ENCODE peak calls at places on chromosomes 1 and 21, in four cellular contexts. D, P, O and V are unnamed samples.

GRCh38 chr1:228370941-228371740 is 35.5 kb downstream of the TRIM11 start:
- DNase-seq in D (no peak), P (no peak), O (no peak), V (no peak)

GRCh38 chr1:94382163-94382562 is 36.0 kb upstream of the ABCD3 start:
- DNase-seq in D (peak), P (no peak), O (peak), V (no peak)

GRCh38 chr1:24888971-24889670 is 41.0 kb downstream of the RUNX3 start:
- DNase-seq in D (no peak), P (no peak), O (no peak), V (no peak)

GRCh38 chr1:193335797-193336428 is 149.5 kb upstream of the B3GALT2 start:
- DNase-seq in D (no peak), P (no peak), O (no peak), V (no peak)

GRCh38 chr1:31208361-31208945 is 31.2 kb downstream of the NKAIN1 start:
- DNase-seq in D (no peak), P (no peak), O (no peak), V (no peak)

GRCh38 chr1:155514582-155515187 is 47.9 kb downstream of the ASH1L start:
- DNase-seq in D (no peak), P (no peak), O (no peak), V (no peak)

GRCh38 chr1:2255420-2256369 is 27.6 kb downstream of the SKI start:
- DNase-seq in D (no peak), P (no peak), O (no peak), V (no peak)

GRCh38 chr1:76928511-76928910 is 61.2 kb downstream of the ST6GALNAC5 start:
- DNase-seq in D (no peak), P (no peak), O (no peak), V (no peak)

GRCh38 chr1:91804546-91805023 is 81.4 kb downstream of the TGFBR3 start:
- DNase-seq in D (no peak), P (no peak), O (no peak), V (no peak)

GRCh38 chr1:58858344-58858673 is 74.5 kb upstream of the JUN start:
- DNase-seq in D (no peak), P (no peak), O (no peak), V (no peak)

DNA sequence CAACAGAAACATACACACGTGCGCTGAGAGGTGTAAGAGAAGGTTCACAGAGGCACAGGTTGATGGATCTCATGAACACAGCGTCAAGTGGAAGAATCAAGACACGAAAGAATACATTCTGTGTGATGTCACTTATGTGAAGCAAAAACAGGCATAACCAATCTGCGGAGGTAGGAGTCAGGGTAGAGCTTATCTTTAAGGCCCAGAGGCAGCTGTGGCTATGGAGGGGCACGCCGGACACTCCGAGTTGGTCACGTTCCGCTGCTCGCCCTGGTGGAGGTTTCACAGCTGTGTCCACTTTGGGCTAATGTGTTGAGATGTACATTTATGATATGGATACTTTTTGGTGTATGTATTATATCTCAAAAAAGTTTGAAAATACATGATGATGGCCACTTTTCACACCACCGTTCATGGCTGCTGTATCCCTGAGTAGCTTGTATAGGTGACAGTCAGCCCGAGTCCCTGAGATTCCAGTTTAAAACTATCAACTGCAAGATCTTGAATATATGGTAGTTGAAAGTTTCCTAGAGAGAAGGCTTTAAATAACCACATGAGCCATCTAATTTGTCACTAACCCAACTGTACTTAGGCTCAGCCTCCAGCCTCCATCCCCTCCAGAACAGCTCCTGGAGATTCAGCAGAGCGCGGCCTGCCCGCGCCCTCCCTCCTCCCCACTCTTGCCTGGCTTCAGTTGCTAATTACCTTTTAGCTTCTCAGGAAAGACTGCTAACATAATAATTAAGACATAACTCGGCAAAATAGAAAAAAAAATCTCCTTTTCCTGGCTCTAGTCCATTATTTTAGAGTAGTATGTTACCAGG is 6.7 kb upstream of the ADARB1 start:
- DNase-seq in D (no peak), P (no peak), O (no peak), V (no peak)
- TF ChIP-seq EP300 in D (no peak), P (no peak), O (no peak), V (no peak)

GRCh38 chr1:116521186-116521585 is 49.6 kb downstream of the CD58 start:
- DNase-seq in D (no peak), P (no peak), O (no peak), V (no peak)

GRCh38 chr1:116528329-116529083 is 42.3 kb downstream of the CD58 start:
- DNase-seq in D (no peak), P (no peak), O (no peak), V (no peak)

GRCh38 chr1:116529199-116529616 is 41.6 kb downstream of the CD58 start:
- DNase-seq in D (no peak), P (no peak), O (no peak), V (no peak)

GRCh38 chr1:116529681-116530080 is 41.1 kb downstream of the CD58 start:
- DNase-seq in D (no peak), P (no peak), O (no peak), V (no peak)

GRCh38 chr1:116525440-116525839 is 45.4 kb downstream of the CD58 start:
- DNase-seq in D (no peak), P (no peak), O (no peak), V (no peak)
- TF ChIP-seq POLR2A in D (no peak), P (no peak), O (no peak), V (no peak)

DNA sequence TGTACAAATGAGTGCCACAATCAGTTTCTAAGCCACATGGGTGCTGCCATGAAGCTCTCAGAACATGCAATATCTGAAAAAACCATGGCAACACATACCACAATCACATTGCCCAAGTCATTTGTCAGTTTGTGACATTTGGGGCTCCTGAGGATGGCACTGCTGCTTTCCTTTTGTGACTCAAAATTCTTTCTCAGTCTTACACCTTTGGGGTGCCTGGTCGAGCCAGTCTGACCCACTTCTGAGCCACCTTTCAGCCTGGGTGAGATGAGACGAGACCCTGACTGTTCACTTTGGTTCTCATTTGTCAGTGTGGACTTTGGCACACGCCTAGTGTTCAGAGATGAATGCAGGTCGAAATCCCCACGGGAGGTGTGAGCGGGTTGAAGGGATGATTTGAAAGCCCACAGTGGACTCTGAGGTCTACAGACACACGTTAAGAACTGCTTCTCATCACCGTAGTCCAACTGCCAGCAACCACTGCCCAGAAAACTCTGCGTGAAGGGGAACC is 8.0 kb downstream of the BATF3 start:
- DNase-seq in D (no peak), P (no peak), O (no peak), V (no peak)
- TF ChIP-seq EP300 in D (no peak), P (no peak), O (no peak), V (no peak)

DNA sequence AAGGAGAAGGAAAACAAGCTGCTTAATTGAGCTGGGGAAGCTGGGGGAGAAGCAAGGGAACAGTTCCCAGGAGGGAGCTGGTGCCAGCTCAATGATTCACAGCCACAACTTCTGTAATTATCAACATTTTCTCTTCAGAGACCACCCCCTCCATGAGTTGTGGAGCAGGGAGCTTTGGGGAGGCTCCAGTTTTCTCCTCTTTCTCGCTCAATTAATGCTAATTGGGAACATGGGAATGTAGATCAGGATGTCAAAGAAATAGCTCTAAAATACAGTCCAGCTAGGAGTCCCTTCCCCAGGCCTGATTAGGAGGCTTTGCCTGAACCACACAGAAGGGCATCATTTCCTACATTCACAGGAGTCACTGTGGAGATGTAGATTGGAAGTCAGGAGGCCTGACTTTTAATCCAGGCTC is 12.2 kb upstream of the MNDA start:
- DNase-seq in D (no peak), P (no peak), O (no peak), V (no peak)
- TF ChIP-seq POLR2A in D (no peak), P (no peak), O (no peak), V (no peak)

GRCh38 chr1:13702425-13703127 is 2.6 kb downstream of the PRDM2 start:
- DNase-seq in D (peak), P (no peak), O (no peak), V (no peak)

GRCh38 chr1:13699936-13700520 is at the start of gene PRDM2:
- DNase-seq in D (peak), P (peak), O (no peak), V (peak)

GRCh38 chr1:13699510-13699909 is 478 bp upstream of the PRDM2 start:
- DNase-seq in D (peak), P (peak), O (no peak), V (no peak)

GRCh38 chr1:13700521-13701273 is 709 bp downstream of the PRDM2 start:
- DNase-seq in D (peak), P (peak), O (no peak), V (peak)

DNA sequence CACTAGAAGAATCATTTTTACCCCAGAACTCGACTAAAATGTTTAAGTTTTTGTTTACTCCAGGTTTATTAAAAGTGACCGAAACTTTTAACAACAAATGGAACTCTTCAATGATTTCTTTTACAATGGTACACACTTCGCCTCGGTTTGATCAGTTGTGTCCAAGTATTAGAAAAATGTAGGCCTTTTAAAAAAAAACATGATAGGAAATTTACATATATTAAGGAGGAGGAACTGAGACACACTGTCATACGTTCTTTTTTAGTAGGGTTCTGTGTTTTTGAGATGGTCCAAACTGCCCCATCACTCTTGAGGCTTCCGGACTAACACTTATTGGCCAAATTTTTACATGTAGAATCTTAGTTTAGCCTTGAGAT is 1.3 kb downstream of the PRDM2 start:
- DNase-seq in D (no peak), P (no peak), O (no peak), V (no peak)
- TF ChIP-seq EP300 in D (no peak), P (no peak), O (no peak), V (no peak)

DNA sequence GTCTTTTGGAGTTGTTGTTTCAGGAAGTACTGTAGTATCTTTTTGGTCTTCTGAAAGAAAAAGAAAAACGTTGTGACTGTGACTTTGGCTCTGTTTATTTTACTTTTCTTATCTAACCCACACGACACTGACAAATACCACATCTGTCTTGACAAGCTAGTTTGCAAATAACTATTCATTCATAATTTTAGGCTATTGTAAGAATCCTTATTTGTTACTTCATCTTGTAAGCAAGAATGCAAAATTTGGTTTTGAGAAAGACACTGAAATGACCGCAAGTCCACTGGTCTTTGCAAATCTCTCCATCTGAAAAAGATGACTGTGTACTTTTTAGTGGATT is 12.7 kb downstream of the TGFB2 start:
- DNase-seq in D (no peak), P (no peak), O (no peak), V (no peak)
- TF ChIP-seq POLR2A in D (no peak), P (no peak), O (no peak), V (no peak)

DNA sequence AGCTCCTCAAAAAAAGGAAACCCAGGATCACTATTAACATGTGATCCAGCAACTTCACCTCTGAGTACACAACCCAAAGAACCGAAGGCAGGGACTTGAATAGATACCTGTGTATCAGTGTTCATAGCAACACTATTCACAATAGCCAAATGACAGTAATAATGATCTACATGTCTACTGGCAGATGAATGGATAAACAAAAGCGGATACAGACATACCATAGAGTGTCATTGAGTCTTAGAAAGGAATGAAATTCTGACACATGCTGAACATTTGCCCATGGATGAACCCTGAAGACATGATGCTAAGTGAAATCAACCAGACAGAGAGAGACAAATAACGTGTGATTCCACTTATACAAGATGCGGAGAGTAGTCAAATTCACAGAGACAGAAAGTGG is 564.2 kb downstream of the KIF26B start:
- DNase-seq in D (no peak), P (no peak), O (no peak), V (no peak)
- TF ChIP-seq EP300 in D (no peak), P (no peak), O (no peak), V (no peak)

GRCh38 chr1:248905949-248906740 is at the start of gene PGBD2:
- DNase-seq in D (peak), P (peak), O (peak), V (peak)
- TF ChIP-seq POLR2A in D (peak), P (peak), O (peak), V (peak)

GRCh38 chr1:176692988-176693696 is 230.2 kb downstream of the PAPPA2 start:
- DNase-seq in D (no peak), P (no peak), O (no peak), V (no peak)

GRCh38 chr1:176694713-176695112 is 231.7 kb downstream of the PAPPA2 start:
- DNase-seq in D (no peak), P (no peak), O (no peak), V (no peak)

GRCh38 chr1:176692431-176692830 is 229.5 kb downstream of the PAPPA2 start:
- DNase-seq in D (peak), P (no peak), O (no peak), V (no peak)

GRCh38 chr1:176691251-176692228 is 228.6 kb downstream of the PAPPA2 start:
- DNase-seq in D (peak), P (no peak), O (no peak), V (peak)

GRCh38 chr1:176693697-176694329 is 230.8 kb downstream of the PAPPA2 start:
- DNase-seq in D (no peak), P (no peak), O (no peak), V (no peak)
- TF ChIP-seq EP300 in D (peak), P (no peak), O (no peak), V (no peak)

GRCh38 chr1:8525291-8526275 is 207.7 kb downstream of the SLC45A1 start:
- DNase-seq in D (peak), P (peak), O (peak), V (peak)
- TF ChIP-seq POLR2A in D (peak), P (peak), O (no peak), V (peak)